ENCODE peak calls at places on chromosomes 2 and 18, in five cellular contexts. One of them, this sample, is unnamed.
A peak's percentile ranks its signal among the peaks of the same experiment; 100 is the strongest.

GRCh38 chr2:58539973-58540372 is 298.8 kb upstream of the FANCL start:
- DNase-seq in HFF-Myc: no peak
- DNase-seq in coronary artery: no peak
- DNase-seq in NCI-H460: no peak
- DNase-seq in ACHN: no peak
- DNase-seq in this sample: no peak

GRCh38 chr18:3027301-3027700 is 14.4 kb upstream of the LPIN2 start:
- DNase-seq in HFF-Myc: no peak
- DNase-seq in coronary artery: no peak
- DNase-seq in NCI-H460: no peak
- DNase-seq in ACHN: no peak
- DNase-seq in this sample: no peak

GRCh38 chr2:147594038-147594437 is 250.8 kb upstream of the ACVR2A start:
- DNase-seq in HFF-Myc: no peak
- DNase-seq in coronary artery: no peak
- DNase-seq in NCI-H460: no peak
- DNase-seq in ACHN: no peak
- DNase-seq in this sample: no peak

GRCh38 chr2:223944704-223945531 is at the start of gene WDFY1:
- DNase-seq in HFF-Myc: no peak
- DNase-seq in coronary artery: peak; percentile 89
- DNase-seq in NCI-H460: peak; percentile 82
- DNase-seq in ACHN: peak; percentile 90
- DNase-seq in this sample: peak; percentile 94

GRCh38 chr18:25109484-25109883 is 242.5 kb downstream of the ZNF521 start:
- DNase-seq in HFF-Myc: peak; percentile 26
- DNase-seq in coronary artery: no peak
- DNase-seq in NCI-H460: no peak
- DNase-seq in ACHN: no peak
- DNase-seq in this sample: no peak

GRCh38 chr2:11366326-11366741 is 21.9 kb upstream of the ROCK2 start:
- DNase-seq in HFF-Myc: no peak
- DNase-seq in coronary artery: peak; percentile 5
- DNase-seq in NCI-H460: no peak
- DNase-seq in ACHN: no peak
- DNase-seq in this sample: no peak

GRCh38 chr2:42964444-42965081 is 172.2 kb upstream of the HAAO start:
- DNase-seq in HFF-Myc: peak; percentile 81
- DNase-seq in coronary artery: peak; percentile 90
- DNase-seq in NCI-H460: no peak
- DNase-seq in ACHN: peak; percentile 76
- DNase-seq in this sample: peak; percentile 84

GRCh38 chr18:37160038-37160745 is 331.3 kb downstream of the KIAA1328 start:
- DNase-seq in HFF-Myc: no peak
- DNase-seq in coronary artery: no peak
- DNase-seq in NCI-H460: no peak
- DNase-seq in ACHN: no peak
- DNase-seq in this sample: no peak

GRCh38 chr2:70556608-70557007 is 3.0 kb upstream of the TGFA start:
- DNase-seq in HFF-Myc: no peak
- DNase-seq in coronary artery: no peak
- DNase-seq in NCI-H460: no peak
- DNase-seq in ACHN: no peak
- DNase-seq in this sample: no peak

GRCh38 chr2:199798881-199799580 is 52.0 kb downstream of the FTCDNL1 start:
- DNase-seq in HFF-Myc: no peak
- DNase-seq in coronary artery: no peak
- DNase-seq in NCI-H460: no peak
- DNase-seq in ACHN: no peak
- DNase-seq in this sample: no peak

GRCh38 chr2:128832946-128833560 is 514.4 kb upstream of the HS6ST1 start:
- DNase-seq in HFF-Myc: no peak
- DNase-seq in coronary artery: no peak
- DNase-seq in NCI-H460: no peak
- DNase-seq in ACHN: no peak
- DNase-seq in this sample: no peak

GRCh38 chr18:23108496-23108895 is 26.8 kb upstream of the CABLES1 start:
- DNase-seq in HFF-Myc: no peak
- DNase-seq in coronary artery: no peak
- DNase-seq in NCI-H460: no peak
- DNase-seq in ACHN: no peak
- DNase-seq in this sample: no peak

GRCh38 chr18:35611518-35611917 is 30.0 kb downstream of the GALNT1 start:
- DNase-seq in HFF-Myc: no peak
- DNase-seq in coronary artery: no peak
- DNase-seq in NCI-H460: no peak
- DNase-seq in ACHN: no peak
- DNase-seq in this sample: no peak

GRCh38 chr2:235711527-235711926 is 217.7 kb downstream of the AGAP1 start:
- DNase-seq in HFF-Myc: no peak
- DNase-seq in coronary artery: no peak
- DNase-seq in NCI-H460: no peak
- DNase-seq in ACHN: no peak
- DNase-seq in this sample: no peak

GRCh38 chr2:3348771-3349170 is 28.8 kb downstream of the EIPR1 start:
- DNase-seq in HFF-Myc: no peak
- DNase-seq in coronary artery: no peak
- DNase-seq in NCI-H460: no peak
- DNase-seq in ACHN: no peak
- DNase-seq in this sample: no peak

GRCh38 chr18:36889316-36889715 is 60.4 kb downstream of the KIAA1328 start:
- DNase-seq in HFF-Myc: no peak
- DNase-seq in coronary artery: no peak
- DNase-seq in NCI-H460: no peak
- DNase-seq in ACHN: no peak
- DNase-seq in this sample: no peak

GRCh38 chr2:88110830-88111229 is 17.0 kb downstream of the FABP1 start:
- DNase-seq in HFF-Myc: no peak
- DNase-seq in coronary artery: no peak
- DNase-seq in NCI-H460: no peak
- DNase-seq in ACHN: no peak
- DNase-seq in this sample: no peak

GRCh38 chr2:111670776-111671175 is 213.2 kb downstream of the ANAPC1 start:
- DNase-seq in HFF-Myc: no peak
- DNase-seq in coronary artery: peak; percentile 66
- DNase-seq in NCI-H460: no peak
- DNase-seq in ACHN: no peak
- DNase-seq in this sample: no peak

GRCh38 chr18:48328473-48329205 is 80.5 kb downstream of the ZBTB7C start:
- DNase-seq in HFF-Myc: no peak
- DNase-seq in coronary artery: no peak
- DNase-seq in NCI-H460: no peak
- DNase-seq in ACHN: peak; percentile 63
- DNase-seq in this sample: no peak

GRCh38 chr2:68594674-68595492 is 48.5 kb upstream of the PROKR1 start:
- DNase-seq in HFF-Myc: peak; percentile 16
- DNase-seq in coronary artery: no peak
- DNase-seq in NCI-H460: peak; percentile 36
- DNase-seq in ACHN: peak; percentile 64
- DNase-seq in this sample: no peak

GRCh38 chr2:144996225-144996795 is 476.4 kb upstream of the ZEB2 start:
- DNase-seq in HFF-Myc: no peak
- DNase-seq in coronary artery: no peak
- DNase-seq in NCI-H460: no peak
- DNase-seq in ACHN: no peak
- DNase-seq in this sample: no peak

GRCh38 chr18:59987102-59987501 is 87.3 kb downstream of the PMAIP1 start:
- DNase-seq in HFF-Myc: no peak
- DNase-seq in coronary artery: no peak
- DNase-seq in NCI-H460: no peak
- DNase-seq in ACHN: no peak
- DNase-seq in this sample: no peak

GRCh38 chr2:150019063-150019462 is 431.5 kb upstream of the MMADHC start:
- DNase-seq in HFF-Myc: no peak
- DNase-seq in coronary artery: no peak
- DNase-seq in NCI-H460: no peak
- DNase-seq in ACHN: no peak
- DNase-seq in this sample: no peak

GRCh38 chr2:95005726-95006125 is 19.8 kb upstream of the MAL start:
- DNase-seq in HFF-Myc: no peak
- DNase-seq in coronary artery: no peak
- DNase-seq in NCI-H460: no peak
- DNase-seq in ACHN: no peak
- DNase-seq in this sample: peak; percentile 67

GRCh38 chr2:98615481-98615880 is 7.1 kb downstream of the UNC50 start:
- DNase-seq in HFF-Myc: no peak
- DNase-seq in coronary artery: no peak
- DNase-seq in NCI-H460: no peak
- DNase-seq in ACHN: no peak
- DNase-seq in this sample: no peak

GRCh38 chr18:30987479-30988241 is 54.9 kb downstream of the DSC3 start:
- DNase-seq in HFF-Myc: no peak
- DNase-seq in coronary artery: no peak
- DNase-seq in NCI-H460: peak; percentile 44
- DNase-seq in ACHN: no peak
- DNase-seq in this sample: no peak

GRCh38 chr18:7946724-7947377 is 379.7 kb downstream of the PTPRM start:
- DNase-seq in HFF-Myc: peak; percentile 69
- DNase-seq in coronary artery: no peak
- DNase-seq in NCI-H460: no peak
- DNase-seq in ACHN: peak; percentile 77
- DNase-seq in this sample: no peak

GRCh38 chr2:85066874-85067351 is 66.3 kb upstream of the TCF7L1 start:
- DNase-seq in HFF-Myc: peak; percentile 58
- DNase-seq in coronary artery: peak; percentile 82
- DNase-seq in NCI-H460: peak; percentile 67
- DNase-seq in ACHN: peak; percentile 81
- DNase-seq in this sample: peak; percentile 79

GRCh38 chr18:74249181-74249968 is 42.4 kb downstream of the CYB5A start:
- DNase-seq in HFF-Myc: no peak
- DNase-seq in coronary artery: no peak
- DNase-seq in NCI-H460: peak; percentile 54
- DNase-seq in ACHN: no peak
- DNase-seq in this sample: no peak